ENCODE peak calls at places on chromosomes 13 and 19, in four cellular contexts. T is stimulated activated CD4-positive, alpha-beta T cell treated with anti-CD3 and anti-CD28 coated beads, Interleukin-4, amount 100 ng/mL, for 4 hours; Q is mucosa of gallbladder; O is HS-5. F is an unnamed sample.

GRCh38 chr13:46103037-46103436 is 1.8 kb downstream of the CPB2 start:
- DNase-seq in T (no peak), Q (no peak), O (no peak), F (no peak)

GRCh38 chr19:5289060-5289990 is 51.3 kb downstream of the PTPRS start:
- DNase-seq in T (no peak), Q (no peak), O (no peak), F (no peak)

GRCh38 chr19:46834984-46835383 is 15.7 kb downstream of the AP2S1 start:
- DNase-seq in T (no peak), Q (no peak), O (no peak), F (no peak)

GRCh38 chr19:18869231-18869575 is 26.8 kb downstream of the CERS1 start:
- DNase-seq in T (peak; percentile 11), Q (no peak), O (no peak), F (no peak)

GRCh38 chr19:41531438-41532311 is 44.3 kb upstream of the CEACAM21 start:
- DNase-seq in T (peak; percentile 60), Q (peak; percentile 69), O (no peak), F (peak; percentile 64)

GRCh38 chr13:20057214-20057613 is 98.7 kb downstream of the ZMYM2 start:
- DNase-seq in T (no peak), Q (no peak), O (no peak), F (no peak)

GRCh38 chr19:10912619-10913018 is 15.8 kb downstream of the YIPF2 start:
- DNase-seq in T (no peak), Q (no peak), O (no peak), F (no peak)

GRCh38 chr13:84651288-84651687 is 769.0 kb upstream of the SLITRK1 start:
- DNase-seq in T (no peak), Q (peak; percentile 57), O (no peak), F (no peak)

GRCh38 chr19:34639491-34640085 is 37.4 kb downstream of the SCGB2B2 start:
- DNase-seq in T (peak; percentile 59), Q (peak; percentile 71), O (peak; percentile 20), F (no peak)

GRCh38 chr19:16676101-16676798 is 15.3 kb downstream of the TMEM38A start:
- DNase-seq in T (no peak), Q (no peak), O (no peak), F (no peak)

GRCh38 chr13:28493740-28494536 is 990 bp downstream of the FLT1 start:
- DNase-seq in T (peak; percentile 6), Q (no peak), O (no peak), F (peak; percentile 21)

GRCh38 chr19:10270616-10271394 is at the start of gene ICAM1:
- DNase-seq in T (peak; percentile 64), Q (peak; percentile 78), O (peak; percentile 67), F (peak; percentile 70)

GRCh38 chr13:81916471-81916870 is 1575.5 kb upstream of the SPRY2 start:
- DNase-seq in T (no peak), Q (no peak), O (no peak), F (no peak)

GRCh38 chr13:26473571-26474230 is 83.8 kb upstream of the WASF3 start:
- DNase-seq in T (no peak), Q (no peak), O (no peak), F (no peak)